ENCODE peak calls at places on chromosomes 3 and 15, in eight cellular contexts. B, Q, S, U, M, L, F and D are unnamed samples.

GRCh38 chr3:120423432-120423831 is 27.4 kb downstream of the FSTL1 start:
- DNase-seq in B (no peak), Q (no peak), S (no peak), U (no peak), M (no peak), L (no peak), F (no peak), D (no peak)

GRCh38 chr3:68787227-68787626 is 145.1 kb downstream of the TAFA4 start:
- DNase-seq in B (no peak), Q (no peak), S (no peak), U (no peak), M (no peak), L (no peak), F (no peak), D (no peak)

GRCh38 chr3:42984701-42985100 is 5.6 kb downstream of the GASK1A start:
- DNase-seq in B (no peak), Q (no peak), S (no peak), U (no peak), M (no peak), L (no peak), F (no peak), D (no peak)

GRCh38 chr3:128917291-128917690 is 37.9 kb downstream of the ACAD9 start:
- DNase-seq in B (no peak), Q (no peak), S (no peak), U (no peak), M (no peak), L (no peak), F (no peak), D (peak; percentile 6)

GRCh38 chr15:31740203-31740602 is 290.1 kb upstream of the CHRNA7 start:
- DNase-seq in B (no peak), Q (no peak), S (no peak), U (no peak), M (no peak), L (no peak), F (no peak), D (no peak)

GRCh38 chr3:60948488-60948887 is 302.8 kb downstream of the FHIT start:
- DNase-seq in B (no peak), Q (no peak), S (no peak), U (peak; percentile 13), M (no peak), L (no peak), F (no peak), D (no peak)

GRCh38 chr3:187922704-187923393 is 177.6 kb upstream of the BCL6 start:
- DNase-seq in B (no peak), Q (peak; percentile 37), S (no peak), U (peak; percentile 89), M (no peak), L (no peak), F (peak; percentile 84), D (no peak)

GRCh38 chr3:187280644-187281043 is 10.9 kb downstream of the MASP1 start:
- DNase-seq in B (no peak), Q (no peak), S (no peak), U (no peak), M (no peak), L (no peak), F (no peak), D (no peak)

GRCh38 chr3:56197259-56197965 is 270.9 kb downstream of the ERC2 start:
- DNase-seq in B (no peak), Q (no peak), S (no peak), U (no peak), M (no peak), L (no peak), F (no peak), D (no peak)

GRCh38 chr15:70493376-70493775 is 270.0 kb downstream of the UACA start:
- DNase-seq in B (no peak), Q (no peak), S (no peak), U (no peak), M (no peak), L (no peak), F (no peak), D (no peak)

DNA sequence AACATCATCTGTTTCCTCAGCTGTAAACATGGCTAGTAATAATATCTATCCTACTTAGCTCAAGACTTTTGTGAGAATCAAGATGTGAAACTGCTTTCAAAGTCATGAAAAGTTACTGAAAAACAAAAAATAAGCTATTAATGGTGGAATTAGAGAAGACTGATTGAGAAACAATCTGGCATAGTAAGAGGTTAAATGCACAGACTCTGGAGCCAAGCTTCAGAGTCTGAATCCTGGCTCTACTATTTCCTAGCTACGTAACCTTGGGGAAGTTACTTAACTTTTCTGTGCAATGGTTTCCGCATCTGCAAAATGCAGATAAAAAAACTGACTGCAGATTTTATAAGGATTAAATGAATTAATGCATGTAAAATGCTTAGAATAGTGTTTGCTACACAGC is 28.8 kb downstream of the LRRFIP2 start:
- DNase-seq in B (no peak), Q (no peak), S (no peak), U (no peak), M (no peak), L (no peak), F (no peak), D (no peak)
- H3K27ac ChIP-seq in B (no peak overlapping the region), Q (no peak overlapping the region), S (peak overlapping the region; percentile 69), U (no peak overlapping the region), M (peak overlapping the region; percentile 16), L (no peak overlapping the region), F (no peak overlapping the region), D (no peak overlapping the region)

DNA sequence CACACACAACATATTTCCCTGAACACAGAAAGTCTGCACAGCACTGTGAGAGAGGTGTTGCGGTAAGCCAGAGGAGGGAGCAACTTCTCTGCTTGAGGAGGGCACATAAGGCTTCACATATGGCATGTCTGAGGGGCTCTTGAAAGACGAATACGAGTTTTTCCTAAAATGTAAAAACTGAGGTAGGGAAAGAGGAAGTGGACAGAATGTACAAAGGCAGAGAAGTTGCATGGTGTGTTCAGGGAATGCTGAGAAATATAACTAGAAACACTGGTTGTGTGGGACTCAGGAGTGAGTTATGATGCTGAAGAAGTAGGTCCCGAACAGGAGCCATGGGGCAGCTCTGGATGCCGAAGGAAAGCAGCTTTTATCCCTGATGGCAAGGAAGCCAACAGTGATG is 22.8 kb upstream of the ATP8B4 start:
- DNase-seq in B (no peak), Q (no peak), S (no peak), U (no peak), M (no peak), L (no peak), F (no peak), D (no peak)
- H3K27ac ChIP-seq in B (no peak overlapping the region), Q (no peak overlapping the region), S (no peak overlapping the region), U (no peak overlapping the region), M (no peak overlapping the region), L (no peak overlapping the region), F (no peak overlapping the region), D (no peak overlapping the region)

DNA sequence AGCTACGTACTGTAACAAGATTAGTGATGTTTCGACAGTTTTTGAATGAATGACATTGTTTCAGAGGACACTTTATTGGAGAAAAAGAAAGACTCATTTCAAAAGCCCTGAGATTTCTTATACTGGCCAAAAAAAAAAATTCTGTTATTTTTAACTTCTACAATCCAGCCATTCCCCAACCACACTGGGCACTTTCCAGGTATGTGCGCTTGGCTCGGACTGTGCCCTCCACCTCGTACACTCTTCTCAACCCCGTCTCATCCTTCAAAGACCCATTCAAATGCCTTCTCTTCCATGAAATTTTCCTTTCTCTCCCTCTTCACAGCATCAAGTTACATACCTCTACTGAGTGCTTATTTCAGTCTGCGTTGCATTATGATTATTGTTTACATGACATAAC is 328.5 kb upstream of the SOX2 start:
- DNase-seq in B (no peak), Q (no peak), S (no peak), U (no peak), M (no peak), L (no peak), F (no peak), D (no peak)
- H3K27ac ChIP-seq in B (no peak overlapping the region), Q (no peak overlapping the region), S (no peak overlapping the region), U (no peak overlapping the region), M (no peak overlapping the region), L (no peak overlapping the region), F (no peak overlapping the region), D (no peak overlapping the region)

GRCh38 chr3:125177746-125178145 is 34.8 kb downstream of the SLC12A8 start:
- DNase-seq in B (no peak), Q (no peak), S (no peak), U (no peak), M (no peak), L (no peak), F (no peak), D (no peak)

GRCh38 chr3:125166581-125166980 is 46.0 kb downstream of the SLC12A8 start:
- DNase-seq in B (no peak), Q (no peak), S (no peak), U (no peak), M (no peak), L (no peak), F (no peak), D (no peak)

GRCh38 chr3:125168711-125169410 is 43.7 kb downstream of the SLC12A8 start:
- DNase-seq in B (no peak), Q (no peak), S (no peak), U (peak; percentile 18), M (no peak), L (no peak), F (no peak), D (no peak)

GRCh38 chr3:125175321-125176078 is 37.0 kb downstream of the SLC12A8 start:
- DNase-seq in B (no peak), Q (no peak), S (no peak), U (no peak), M (no peak), L (no peak), F (no peak), D (no peak)

DNA sequence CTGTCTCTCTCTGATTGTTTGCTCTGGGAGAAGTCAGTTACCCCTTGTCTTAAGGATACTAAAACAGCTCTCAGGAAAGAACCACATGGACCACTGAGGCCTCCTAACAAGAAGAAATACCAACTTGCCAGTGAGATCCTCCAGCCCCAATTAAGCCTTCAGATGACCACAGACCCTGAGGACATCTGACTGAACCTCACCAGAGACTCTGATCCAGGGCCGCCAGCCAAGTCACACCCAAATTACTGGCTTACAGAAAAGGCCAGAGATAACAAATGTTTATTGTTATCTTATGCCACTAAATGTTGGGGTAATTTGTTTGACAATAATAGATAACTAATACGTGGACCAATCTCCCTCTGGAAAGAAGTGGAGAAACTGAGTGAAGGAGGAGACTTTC is 40.2 kb downstream of the SLC12A8 start:
- DNase-seq in B (no peak), Q (no peak), S (no peak), U (no peak), M (no peak), L (no peak), F (no peak), D (no peak)
- H3K27ac ChIP-seq in B (no peak overlapping the region), Q (no peak overlapping the region), S (no peak overlapping the region), U (no peak overlapping the region), M (no peak overlapping the region), L (no peak overlapping the region), F (no peak overlapping the region), D (no peak overlapping the region)

GRCh38 chr3:117404756-117405155 is 695.2 kb downstream of the TUSC7 start:
- DNase-seq in B (no peak), Q (no peak), S (no peak), U (no peak), M (no peak), L (no peak), F (no peak), D (no peak)
- H3K27ac ChIP-seq in B (no peak overlapping the region), Q (no peak overlapping the region), S (no peak overlapping the region), U (no peak overlapping the region), M (no peak overlapping the region), L (no peak overlapping the region), F (no peak overlapping the region), D (no peak overlapping the region)

GRCh38 chr3:62036726-62037125 is 336.6 kb downstream of the FEZF2 start:
- DNase-seq in B (no peak), Q (no peak), S (no peak), U (no peak), M (no peak), L (no peak), F (no peak), D (no peak)
- H3K27ac ChIP-seq in B (no peak overlapping the region), Q (no peak overlapping the region), S (no peak overlapping the region), U (no peak overlapping the region), M (no peak overlapping the region), L (no peak overlapping the region), F (no peak overlapping the region), D (no peak overlapping the region)

GRCh38 chr3:152396867-152397266 is 128.1 kb downstream of the MBNL1 start:
- DNase-seq in B (no peak), Q (no peak), S (no peak), U (peak; percentile 41), M (no peak), L (no peak), F (no peak), D (no peak)
- H3K27ac ChIP-seq in B (no peak overlapping the region), Q (no peak overlapping the region), S (peak overlapping the region; percentile 19), U (no peak overlapping the region), M (peak overlapping the region; percentile 53), L (no peak overlapping the region), F (no peak overlapping the region), D (no peak overlapping the region)